ENCODE peak calls at places on chromosomes 3 and 15, in ten cellular contexts. M is posterior cingulate gyrus, H is endothelial cell, Z is GM12891, Q is pancreas, V is GM23338, A is heart left ventricle, L is HEK293T, S is RPMI7951, C is tibial artery. W is an unnamed sample.

GRCh38 chr3:32384938-32385337 is 6.7 kb upstream of the CMTM7 start:
- DNase-seq in M (no peak), V (peak), Q (no peak), L (no peak), S (peak), C (no peak), H (peak), Z (no peak), A (no peak), W (no peak)

GRCh38 chr3:171690291-171690690 is 120.0 kb downstream of the PLD1 start:
- DNase-seq in Z (no peak), S (no peak), Q (no peak), V (no peak), A (no peak), H (no peak), M (no peak), L (no peak), C (no peak), W (no peak)

GRCh38 chr15:100334905-100335304 is 6.9 kb downstream of the ADAMTS17 start:
- DNase-seq in H (no peak), Z (no peak), S (no peak), Q (no peak), M (no peak), L (no peak), V (peak), C (no peak), A (no peak), W (no peak)

GRCh38 chr3:104347281-104347680 is 1019.4 kb upstream of the ALCAM start:
- DNase-seq in H (no peak), C (no peak), A (no peak), V (no peak), Z (no peak), M (no peak), L (no peak), Q (no peak), S (no peak), W (no peak)

GRCh38 chr3:132641837-132642538 is 17.6 kb downstream of the ACAD11 start:
- DNase-seq in L (peak), S (peak), C (no peak), A (no peak), H (no peak), V (peak), Z (no peak), M (no peak), Q (no peak), W (no peak)

GRCh38 chr3:138909904-138910303 is 37.0 kb downstream of the FOXL2 start:
- DNase-seq in V (no peak), M (no peak), S (no peak), Q (no peak), A (no peak), C (no peak), L (no peak), H (no peak), Z (no peak), W (no peak)

GRCh38 chr15:85089929-85090597 is 108.4 kb downstream of the PDE8A start:
- DNase-seq in L (no peak), Z (no peak), M (no peak), H (no peak), A (no peak), Q (no peak), V (no peak), S (no peak), C (no peak), W (no peak)

GRCh38 chr3:52526151-52526561 is 7.5 kb downstream of the NT5DC2 start:
- DNase-seq in A (peak), Z (no peak), C (no peak), M (no peak), L (no peak), S (no peak), Q (peak), V (no peak), H (no peak), W (no peak)

GRCh38 chr3:74139648-74140047 is 474.8 kb downstream of the CNTN3 start:
- DNase-seq in S (no peak), Q (no peak), M (no peak), H (peak), A (no peak), V (peak), C (no peak), L (no peak), Z (no peak), W (no peak)

GRCh38 chr3:25441234-25441856 is 13.3 kb downstream of the RARB start:
- DNase-seq in Q (no peak), H (no peak), Z (no peak), V (peak), M (no peak), C (no peak), A (no peak), L (no peak), S (no peak), W (no peak)

GRCh38 chr3:108354562-108354961 is 58.2 kb downstream of the HHLA2 start:
- DNase-seq in V (no peak), C (no peak), Z (no peak), S (no peak), M (no peak), L (no peak), A (no peak), Q (no peak), H (no peak), W (no peak)

GRCh38 chr15:67832031-67832551 is 6.8 kb downstream of the SKOR1 start:
- DNase-seq in V (peak), Q (no peak), L (no peak), S (peak), M (no peak), H (no peak), Z (no peak), C (no peak), A (no peak), W (no peak)

GRCh38 chr15:55775316-55775715 is 32.4 kb upstream of the PRTG start:
- DNase-seq in M (no peak), L (no peak), H (no peak), C (no peak), Z (no peak), S (peak), A (no peak), V (peak), Q (no peak), W (no peak)

GRCh38 chr15:94769089-94769488 is 537.7 kb downstream of the MCTP2 start:
- DNase-seq in V (no peak), S (no peak), H (no peak), L (no peak), Z (no peak), M (no peak), Q (no peak), C (no peak), A (no peak), W (no peak)

GRCh38 chr15:58459562-58459961 is 27.8 kb downstream of the LIPC start:
- DNase-seq in C (no peak), S (no peak), Z (no peak), L (no peak), H (no peak), Q (no peak), A (peak), M (no peak), V (no peak), W (no peak)

GRCh38 chr3:56702487-56703315 is 19.6 kb upstream of the TASOR start:
- DNase-seq in M (peak), S (peak), C (peak), V (peak), Q (no peak), Z (no peak), L (peak), A (no peak), H (peak), W (peak)

GRCh38 chr15:50764331-50765201 is 940 bp downstream of the SPPL2A start:
- DNase-seq in A (no peak), H (no peak), S (peak), Q (no peak), Z (peak), C (no peak), V (no peak), L (peak), M (no peak), W (no peak)

GRCh38 chr15:41980654-41981323 is 8.4 kb upstream of the EHD4 start:
- DNase-seq in H (no peak), Z (no peak), S (no peak), Q (no peak), M (no peak), V (no peak), C (peak), L (no peak), A (peak), W (no peak)

W was measured in nucleus accumbens.